ENCODE peak calls at places on chromosomes 13 and 19, in seven cellular contexts. O, V, S, Q, J, P and X are unnamed samples.

GRCh38 chr13:32456591-32456990 is 28.7 kb upstream of the N4BP2L1 start:
- DNase-seq in S (no peak), V (no peak), Q (no peak), P (no peak), J (no peak), O (no peak), X (no peak)

GRCh38 chr13:49183672-49184315 is 36.3 kb upstream of the MLNR start:
- DNase-seq in Q (no peak), V (peak), J (no peak), P (peak), S (no peak), O (no peak), X (no peak)

GRCh38 chr19:46546194-46546896 is 50.7 kb upstream of the PNMA8B start:
- DNase-seq in S (peak), Q (no peak), J (peak), V (no peak), O (peak), P (peak), X (no peak)

GRCh38 chr13:25588336-25589060 is 216.7 kb downstream of the ATP8A2 start:
- DNase-seq in J (no peak), Q (no peak), P (no peak), S (no peak), O (no peak), V (no peak), X (no peak)

GRCh38 chr13:44007451-44007850 is 127.7 kb downstream of the LACC1 start:
- DNase-seq in O (no peak), Q (no peak), V (no peak), S (no peak), J (no peak), P (no peak), X (no peak)

GRCh38 chr19:27896091-27896490 is 1316.9 kb downstream of the UQCRFS1 start:
- DNase-seq in O (no peak), P (no peak), Q (no peak), S (no peak), V (no peak), J (no peak), X (no peak)

GRCh38 chr19:35986664-35987570 is 8.1 kb upstream of the SDHAF1 start:
- DNase-seq in Q (no peak), P (peak), J (peak), S (peak), O (peak), V (no peak), X (peak)

GRCh38 chr13:23960566-23961156 is 63.4 kb upstream of the C1QTNF9B start:
- DNase-seq in V (peak), O (no peak), S (peak), J (peak), Q (no peak), P (peak), X (peak)

GRCh38 chr19:8261347-8261746 is 46.8 kb downstream of the CD320 start:
- DNase-seq in O (no peak), Q (no peak), P (no peak), S (no peak), V (no peak), J (no peak), X (no peak)